ENCODE peak calls at places on chromosomes 6 and 20, in ten cellular contexts. I is HepG2; O is lung; M is AG10803; P is neuronal stem cell; T is foreskin fibroblast; R is OCI-LY7; G is naive thymus-derived CD4-positive, alpha-beta T cell; Z is sigmoid colon; B is epithelial cell of esophagus. D is an unnamed sample.
A peak's percentile ranks its signal among the peaks of the same experiment; 100 is the strongest.

GRCh38 chr20:16885746-16886145 is 137.6 kb downstream of the OTOR start:
- DNase-seq in I (no peak), O (no peak), M (no peak), P (no peak), T (no peak), R (no peak), G (no peak), Z (no peak), B (no peak), D (no peak)

GRCh38 chr6:39847216-39847615 is 55.0 kb downstream of the DAAM2 start:
- DNase-seq in I (no peak), O (no peak), M (no peak), P (no peak), T (peak; percentile 16), R (no peak), G (no peak), Z (peak; percentile 75), B (no peak), D (peak; percentile 47)

GRCh38 chr6:16956371-16956770 is 145.5 kb upstream of the STMND1 start:
- DNase-seq in I (no peak), O (no peak), M (no peak), P (no peak), T (no peak), R (no peak), G (no peak), Z (no peak), B (no peak), D (peak; percentile 64)

GRCh38 chr20:20535051-20535450 is 167.1 kb downstream of the INSM1 start:
- DNase-seq in I (no peak), O (no peak), M (no peak), P (no peak), T (no peak), R (no peak), G (no peak), Z (no peak), B (no peak), D (no peak)

GRCh38 chr6:114176726-114177125 is 166.1 kb downstream of the HS3ST5 start:
- DNase-seq in I (no peak), O (no peak), M (no peak), P (no peak), T (no peak), R (no peak), G (no peak), Z (no peak), B (no peak), D (no peak)

GRCh38 chr20:61166324-61166723 is 85.7 kb upstream of the CDH4 start:
- DNase-seq in I (no peak), O (no peak), M (peak; percentile 47), P (no peak), T (peak; percentile 62), R (no peak), G (no peak), Z (no peak), B (no peak), D (peak; percentile 25)

GRCh38 chr6:98416027-98416426 is 418.3 kb upstream of the POU3F2 start:
- DNase-seq in I (no peak), O (no peak), M (no peak), P (no peak), T (no peak), R (no peak), G (no peak), Z (no peak), B (peak; percentile 2), D (no peak)

GRCh38 chr20:43961541-43962471 is 47.2 kb downstream of the TOX2 start:
- DNase-seq in I (no peak), O (no peak), M (no peak), P (no peak), T (no peak), R (no peak), G (no peak), Z (no peak), B (no peak), D (no peak)

GRCh38 chr6:135306166-135306565 is 125.1 kb downstream of the MYB start:
- DNase-seq in I (no peak), O (no peak), M (no peak), P (no peak), T (no peak), R (no peak), G (no peak), Z (no peak), B (no peak), D (no peak)

GRCh38 chr6:135314543-135314942 is 133.4 kb downstream of the MYB start:
- DNase-seq in I (no peak), O (no peak), M (no peak), P (no peak), T (no peak), R (peak; percentile 14), G (no peak), Z (no peak), B (no peak), D (no peak)

GRCh38 chr6:135306740-135307420 is 125.8 kb downstream of the MYB start:
- DNase-seq in I (no peak), O (no peak), M (no peak), P (no peak), T (no peak), R (no peak), G (no peak), Z (no peak), B (no peak), D (no peak)

GRCh38 chr6:135310291-135310690 is 129.2 kb downstream of the MYB start:
- DNase-seq in I (no peak), O (no peak), M (no peak), P (no peak), T (no peak), R (peak; percentile 42), G (no peak), Z (no peak), B (no peak), D (no peak)

DNA sequence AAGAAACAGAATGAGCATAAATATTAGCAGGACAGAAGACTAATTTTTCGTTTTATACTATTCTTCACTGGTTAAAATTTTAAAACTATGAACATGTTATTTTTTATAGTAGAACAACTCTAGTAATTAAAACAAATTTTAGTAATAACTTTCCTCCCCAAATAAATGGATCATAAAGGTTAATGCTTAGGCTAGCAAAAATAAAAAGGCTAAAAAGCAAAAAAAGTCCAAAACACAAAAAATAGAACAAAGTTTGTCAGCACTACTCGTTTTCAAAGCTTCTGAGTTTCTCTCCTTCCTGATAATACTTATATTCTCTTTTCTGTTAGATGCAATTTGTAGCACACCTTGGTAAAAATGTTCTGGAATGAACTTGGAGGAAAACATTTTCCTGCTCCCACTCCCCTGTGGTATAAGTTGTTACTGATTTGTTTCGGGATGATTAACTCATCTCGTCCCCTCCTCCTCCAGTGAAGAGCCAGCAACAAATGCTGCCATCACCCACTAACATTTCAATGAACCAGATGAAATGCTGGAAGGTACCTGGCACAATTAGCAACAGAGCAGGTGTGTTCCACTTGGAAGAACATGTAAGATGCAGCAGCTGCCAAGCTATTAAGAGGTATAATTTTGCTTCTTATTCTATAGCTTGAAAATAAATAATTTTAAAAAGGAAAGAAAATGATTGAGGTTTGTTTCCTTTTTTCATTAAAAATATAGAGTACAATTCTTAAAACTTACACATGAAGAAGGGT is 130.5 kb downstream of the MYB start:
- DNase-seq in I (no peak), O (no peak), M (no peak), P (no peak), T (no peak), R (peak; percentile 62), G (no peak), Z (no peak), B (no peak), D (no peak)
- H3K4me3 ChIP-seq in I (no peak overlapping the region), O (no peak overlapping the region), M (no peak overlapping the region), P (no peak overlapping the region), T (no peak overlapping the region), R (peak overlapping the region; percentile 5), G (no peak overlapping the region), Z (no peak overlapping the region), B (no peak overlapping the region), D (no peak overlapping the region)

GRCh38 chr20:18919996-18920395 is 106.4 kb downstream of the SCP2D1 start:
- DNase-seq in I (no peak), O (no peak), M (no peak), P (no peak), T (no peak), R (no peak), G (no peak), Z (no peak), B (no peak), D (no peak)

GRCh38 chr20:18913701-18914100 is 100.1 kb downstream of the SCP2D1 start:
- DNase-seq in I (no peak), O (no peak), M (no peak), P (no peak), T (no peak), R (no peak), G (no peak), Z (no peak), B (no peak), D (no peak)

GRCh38 chr20:18922898-18923297 is 109.3 kb downstream of the SCP2D1 start:
- DNase-seq in I (no peak), O (no peak), M (no peak), P (no peak), T (no peak), R (no peak), G (no peak), Z (no peak), B (no peak), D (no peak)

DNA sequence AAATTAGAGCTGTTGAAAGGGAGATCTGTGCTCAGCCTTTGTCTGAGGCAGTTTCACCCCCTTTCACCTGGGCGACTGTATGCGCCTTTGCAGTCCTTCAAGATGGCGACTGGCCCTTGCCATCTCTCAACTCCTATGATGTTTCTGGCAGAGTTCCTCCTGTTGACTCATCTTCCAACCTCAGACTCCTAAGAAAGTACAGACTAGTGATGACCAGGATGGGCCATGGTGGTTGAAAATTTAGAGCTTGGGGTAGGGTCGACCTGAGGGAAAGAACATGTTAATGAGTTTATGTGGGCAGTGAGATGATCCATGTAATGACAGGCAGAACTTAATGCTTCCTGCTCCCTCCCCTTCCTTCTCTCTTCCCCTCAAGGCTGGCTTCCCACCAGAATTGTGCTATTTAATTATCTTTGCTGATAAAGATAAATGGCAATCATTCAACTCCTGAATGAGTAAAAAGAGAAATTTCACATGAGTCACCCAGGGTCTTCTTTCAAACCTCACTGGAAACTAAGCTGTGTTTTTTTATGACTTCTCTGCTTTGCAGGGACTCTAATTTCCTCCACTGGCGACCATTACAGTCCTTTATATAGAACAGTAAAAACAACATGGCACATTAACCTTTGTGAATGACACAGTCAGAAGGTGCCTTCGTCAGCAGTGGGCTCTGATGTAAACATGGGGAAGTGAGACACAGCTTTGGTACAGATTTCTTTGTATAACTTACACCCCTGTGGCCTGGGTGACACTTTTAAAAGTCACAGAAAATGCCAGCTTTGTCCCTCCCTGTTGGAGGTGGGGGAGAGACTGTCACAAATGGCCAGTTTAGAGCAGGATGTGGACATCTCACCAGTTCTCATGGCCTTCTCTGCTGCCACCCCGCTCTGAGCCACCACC is 103.6 kb downstream of the SCP2D1 start:
- DNase-seq in I (no peak), O (no peak), M (no peak), P (no peak), T (no peak), R (no peak), G (no peak), Z (no peak), B (no peak), D (no peak)
- H3K4me3 ChIP-seq in I (no peak overlapping the region), O (no peak overlapping the region), M (no peak overlapping the region), P (no peak overlapping the region), T (no peak overlapping the region), R (no peak overlapping the region), G (no peak overlapping the region), Z (no peak overlapping the region), B (no peak overlapping the region), D (no peak overlapping the region)

DNA sequence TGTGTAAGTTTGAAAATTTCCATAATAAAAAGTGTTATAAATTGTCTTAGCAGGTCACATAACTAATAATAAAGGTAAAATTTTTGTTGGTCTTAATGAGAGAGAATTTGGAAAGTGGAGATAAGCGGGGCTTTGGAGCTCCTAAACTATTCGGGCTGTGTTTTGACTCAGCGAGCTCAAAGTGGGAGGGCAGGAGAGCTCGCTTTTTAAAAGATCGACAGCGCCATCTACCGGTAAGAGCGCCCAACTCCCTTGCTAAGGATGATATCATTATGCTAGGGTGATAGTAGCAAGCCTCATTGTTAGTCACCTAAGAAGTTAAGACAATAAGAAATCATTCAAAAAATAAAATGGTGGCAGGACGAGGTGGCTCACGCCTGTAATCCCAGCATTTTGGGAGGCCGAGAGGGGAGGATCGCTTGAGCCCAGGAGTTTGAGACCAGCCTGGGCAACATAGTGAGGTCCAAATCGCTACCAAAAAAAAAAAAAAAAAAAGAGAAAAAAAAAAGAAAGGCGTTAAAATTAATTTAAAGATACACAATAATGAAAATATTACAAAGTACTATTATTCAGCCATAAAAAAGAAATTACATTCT is 24.8 kb downstream of the C6orf15 start:
- DNase-seq in I (peak; percentile 78), O (peak; percentile 84), M (peak; percentile 81), P (peak; percentile 90), T (peak; percentile 95), R (peak; percentile 83), G (peak; percentile 66), Z (peak; percentile 89), B (peak; percentile 90), D (peak; percentile 90)
- H3K4me3 ChIP-seq in I (no peak overlapping the region), O (no peak overlapping the region), M (no peak overlapping the region), P (no peak overlapping the region), T (no peak overlapping the region), R (no peak overlapping the region), G (no peak overlapping the region), Z (no peak overlapping the region), B (no peak overlapping the region), D (no peak overlapping the region)

GRCh38 chr6:44072959-44073611 is 54.2 kb downstream of the MRPL14 start:
- DNase-seq in I (peak; percentile 82), O (peak; percentile 71), M (peak; percentile 84), P (peak; percentile 85), T (peak; percentile 94), R (peak; percentile 94), G (peak; percentile 65), Z (peak; percentile 90), B (peak; percentile 83), D (peak; percentile 84)
- H3K4me3 ChIP-seq in I (peak overlapping the region; percentile 82), O (peak overlapping the region; percentile 25), M (peak overlapping the region; percentile 62), P (peak overlapping the region; percentile 75), T (peak overlapping the region; percentile 58), R (peak overlapping the region; percentile 68), G (peak overlapping the region; percentile 95), Z (peak overlapping the region; percentile 55), B (peak overlapping the region; percentile 49), D (peak overlapping the region; percentile 53)